ENCODE peak calls at places on chromosomes 3 and 15, in six cellular contexts. T is iris pigment epithelial cell; H is heart right ventricle; A is left cardiac atrium; G is AG08395; C is stimulated activated CD4-positive, alpha-beta T cell treated with anti-CD3 and anti-CD28 coated beads, Interleukin-2, amount 100 ng/mL, for 48 hours. L is an unnamed sample.

GRCh38 chr3:16334909-16335308 is 69.9 kb downstream of the OXNAD1 start:
- DNase-seq in H (no peak), G (peak; percentile 50), A (no peak), T (no peak), C (no peak), L (no peak)

GRCh38 chr3:119240101-119240581 is 537 bp downstream of the B4GALT4 start:
- DNase-seq in T (no peak), G (no peak), C (no peak), H (peak; percentile 42), A (peak; percentile 42), L (no peak)

GRCh38 chr3:189368384-189368783 is 196.6 kb downstream of the TPRG1 start:
- DNase-seq in A (no peak), T (no peak), G (no peak), C (no peak), H (no peak), L (no peak)

GRCh38 chr3:102745881-102746280 is 311.1 kb downstream of the ZPLD1 start:
- DNase-seq in C (no peak), H (no peak), T (peak; percentile 2), G (peak; percentile 9), A (no peak), L (no peak)

GRCh38 chr3:148938931-148939330 is 52.4 kb upstream of the GYG1 start:
- DNase-seq in G (no peak), A (no peak), H (no peak), C (no peak), T (no peak), L (no peak)

GRCh38 chr3:71854096-71854495 is 69.1 kb upstream of the PROK2 start:
- DNase-seq in H (no peak), A (no peak), T (no peak), C (no peak), G (no peak), L (no peak)

GRCh38 chr3:122415104-122415744 is 638 bp downstream of the WDR5B start:
- DNase-seq in C (peak; percentile 30), G (peak; percentile 50), H (peak; percentile 11), A (peak; percentile 28), T (peak; percentile 69), L (no peak)

GRCh38 chr3:158651192-158651591 is 6.9 kb downstream of the GFM1 start:
- DNase-seq in H (no peak), A (no peak), T (no peak), C (no peak), G (no peak), L (no peak)

GRCh38 chr15:78264304-78265136 is at the start of gene DNAJA4:
- DNase-seq in A (peak; percentile 76), H (peak; percentile 64), C (peak; percentile 47), G (peak; percentile 50), T (peak; percentile 47), L (peak; percentile 95)

GRCh38 chr3:78879516-78879860 is 888.3 kb downstream of the ROBO1 start:
- DNase-seq in C (no peak), T (no peak), A (no peak), G (peak; percentile 5), H (no peak), L (no peak)

GRCh38 chr3:87167634-87168456 is 59.3 kb upstream of the CHMP2B start:
- DNase-seq in A (no peak), H (peak; percentile 15), T (peak; percentile 63), G (peak; percentile 28), C (peak; percentile 19), L (no peak)

L was measured in posterior cingulate gyrus.